ENCODE peak calls at places on chromosomes 2 and 18, in eight cellular contexts. R is tibial artery, O is right lobe of liver, Q is IMR-90, C is WERI-Rb-1, G is stomach, M is kidney, D is lung. N is an unnamed sample. For H3K9me3, the result is how much of the 10 kb centered on the place peaks cover.

GRCh38 chr18:2847341-2848144 is 737 bp downstream of the EMILIN2 start:
- DNase-seq in R (peak), O (no peak), Q (no peak), C (peak), G (no peak), M (no peak), D (no peak), N (peak)

GRCh38 chr2:136422512-136422911 is 304.6 kb upstream of the CXCR4 start:
- DNase-seq in R (no peak), O (no peak), Q (no peak), C (no peak), G (no peak), M (no peak), D (no peak), N (no peak)

GRCh38 chr2:121539722-121540469 is 9.2 kb downstream of the RNU4ATAC start:
- DNase-seq in R (no peak), O (no peak), Q (peak), C (no peak), G (no peak), M (no peak), D (no peak), N (no peak)

GRCh38 chr2:156219491-156220100 is 112.9 kb downstream of the NR4A2 start:
- DNase-seq in R (no peak), O (no peak), Q (no peak), C (no peak), G (no peak), M (no peak), D (no peak), N (no peak)

GRCh38 chr2:88673363-88673762 is 18.1 kb upstream of the RPIA start:
- DNase-seq in R (no peak), O (no peak), Q (no peak), C (no peak), G (no peak), M (no peak), D (no peak), N (no peak)

GRCh38 chr18:51235011-51235789 is 37.7 kb upstream of the MEX3C start:
- DNase-seq in R (no peak), O (no peak), Q (no peak), C (no peak), G (no peak), M (no peak), D (no peak), N (no peak)

GRCh38 chr2:9655441-9656269 is 24.9 kb upstream of the YWHAQ start:
- DNase-seq in R (no peak), O (no peak), Q (peak), C (no peak), G (no peak), M (no peak), D (no peak), N (no peak)

GRCh38 chr2:225104971-225105370 is 62.7 kb upstream of the DOCK10 start:
- DNase-seq in R (no peak), O (no peak), Q (no peak), C (no peak), G (no peak), M (no peak), D (no peak), N (no peak)

GRCh38 chr2:184599054-184599874 is 935 bp downstream of the ZNF804A start:
- DNase-seq in R (no peak), O (no peak), Q (peak), C (no peak), G (no peak), M (no peak), D (no peak), N (no peak)

GRCh38 chr18:78619854-78620253 is 359.8 kb upstream of the SALL3 start:
- DNase-seq in R (no peak), O (no peak), Q (no peak), C (peak), G (no peak), M (no peak), D (no peak), N (no peak)

GRCh38 chr2:173355132-173355865 is 627 bp downstream of the CDCA7 start:
- DNase-seq in R (no peak), O (peak), Q (peak), C (peak), G (peak), M (peak), D (no peak), N (no peak)

GRCh38 chr2:69164379-69164778 is 151.4 kb downstream of the ANTXR1 start:
- DNase-seq in R (no peak), O (no peak), Q (peak), C (peak), G (no peak), M (no peak), D (no peak), N (no peak)

GRCh38 chr18:31248783-31249521 is 69.0 kb upstream of the DSG1 start:
- DNase-seq in R (no peak), O (no peak), Q (peak), C (no peak), G (no peak), M (no peak), D (no peak), N (no peak)

GRCh38 chr2:80719607-80720006 is 415.1 kb upstream of the LRRTM1 start:
- DNase-seq in R (no peak), O (no peak), Q (no peak), C (no peak), G (no peak), M (no peak), D (no peak), N (no peak)

GRCh38 chr18:47970664-47971523 is 40.4 kb upstream of the SMAD2 start:
- DNase-seq in R (no peak), O (no peak), Q (no peak), C (no peak), G (no peak), M (no peak), D (no peak), N (no peak)

GRCh38 chr2:140737006-140737405 is 1393.8 kb downstream of the LRP1B start:
- DNase-seq in R (no peak), O (no peak), Q (no peak), C (no peak), G (no peak), M (no peak), D (no peak), N (no peak)

GRCh38 chr18:33440384-33441043 is at the start of gene CCDC178:
- DNase-seq in R (peak), O (no peak), Q (peak), C (peak), G (peak), M (peak), D (peak), N (no peak)

GRCh38 chr18:32049393-32050161 is 31.0 kb downstream of the RNF125 start:
- DNase-seq in R (peak), O (peak), Q (no peak), C (no peak), G (peak), M (no peak), D (peak), N (peak)

GRCh38 chr2:45786030-45786830 is 134.8 kb downstream of the PRKCE start:
- DNase-seq in R (no peak), O (no peak), Q (no peak), C (no peak), G (no peak), M (no peak), D (no peak), N (no peak)

GRCh38 chr2:70946832-70947442 is 11.2 kb downstream of the ATP6V1B1 start:
- DNase-seq in R (peak), O (peak), Q (peak), C (peak), G (peak), M (no peak), D (no peak), N (peak)

GRCh38 chr2:217900010-217900779 is 102.6 kb downstream of the TNS1 start:
- DNase-seq in R (peak), O (no peak), Q (no peak), C (no peak), G (no peak), M (no peak), D (peak), N (no peak)

GRCh38 chr2:67137699-67138098 is 259.4 kb upstream of the ETAA1 start:
- DNase-seq in R (no peak), O (no peak), Q (no peak), C (no peak), G (no peak), M (no peak), D (no peak), N (no peak)

GRCh38 chr18:28281400-28281799 is 104.5 kb upstream of the CDH2 start:
- DNase-seq in R (no peak), O (no peak), Q (no peak), C (no peak), G (no peak), M (no peak), D (no peak), N (no peak)

GRCh38 chr2:96967436-96967835 is 18.9 kb downstream of the FAM178B start:
- DNase-seq in R (no peak), O (no peak), Q (no peak), C (no peak), G (no peak), M (no peak), D (no peak), N (no peak)

GRCh38 chr18:28541276-28541930 is 364.5 kb upstream of the CDH2 start:
- DNase-seq in R (no peak), O (no peak), Q (no peak), C (no peak), G (no peak), M (no peak), D (no peak), N (no peak)

GRCh38 chr2:100012575-100012974 is 129.8 kb downstream of the AFF3 start:
- DNase-seq in R (no peak), O (no peak), Q (peak), C (no peak), G (no peak), M (no peak), D (no peak), N (no peak)

GRCh38 chr2:210094787-210095186 is 76.4 kb downstream of the KANSL1L start:
- DNase-seq in R (no peak), O (no peak), Q (no peak), C (no peak), G (no peak), M (no peak), D (no peak), N (no peak)

GRCh38 chr2:48483506-48483905 is 46.4 kb upstream of the STON1 start:
- DNase-seq in R (no peak), O (no peak), Q (peak), C (no peak), G (no peak), M (no peak), D (no peak), N (no peak)

GRCh38 chr2:55838653-55839052 is 84.9 kb downstream of the EFEMP1 start:
- DNase-seq in R (no peak), O (no peak), Q (no peak), C (no peak), G (no peak), M (no peak), D (no peak), N (no peak)

GRCh38 chr2:55842009-55842408 is 81.6 kb downstream of the EFEMP1 start:
- DNase-seq in R (no peak), O (no peak), Q (peak), C (no peak), G (no peak), M (no peak), D (no peak), N (no peak)

GRCh38 chr2:55843096-55843991 is 80.2 kb downstream of the EFEMP1 start:
- DNase-seq in R (no peak), O (no peak), Q (peak), C (no peak), G (peak), M (no peak), D (peak), N (no peak)

GRCh38 chr2:55839182-55839819 is 84.3 kb downstream of the EFEMP1 start:
- DNase-seq in R (no peak), O (no peak), Q (peak), C (no peak), G (peak), M (no peak), D (peak), N (no peak)

GRCh38 chr2:55840460-55840859 is 83.1 kb downstream of the EFEMP1 start:
- DNase-seq in R (no peak), O (no peak), Q (no peak), C (no peak), G (no peak), M (no peak), D (no peak), N (no peak)
- TF ChIP-seq CTCF in R (no peak), O (no peak), Q (no peak), C (no peak), G (no peak), M (no peak), D (no peak), N (no peak)

DNA sequence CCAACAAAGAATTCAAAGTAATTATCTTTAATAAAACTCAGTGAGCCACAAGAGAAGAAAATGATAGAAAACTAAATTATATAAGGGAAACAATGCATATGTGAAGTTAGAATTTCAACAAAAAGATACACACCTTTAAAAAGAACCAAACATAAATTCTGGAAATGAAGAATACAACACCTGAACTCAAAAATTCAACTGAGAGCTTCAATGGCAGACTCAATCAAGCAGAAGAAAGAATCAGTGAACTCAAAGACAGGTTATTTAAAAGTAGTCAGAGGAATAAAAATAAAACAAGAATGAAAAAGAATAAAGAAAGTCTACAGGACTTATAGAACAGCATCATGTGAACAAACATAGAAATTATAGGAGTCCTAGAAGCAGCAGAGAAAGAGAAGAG is 73.4 kb downstream of the L3MBTL4 start:
- DNase-seq in R (no peak), O (no peak), Q (no peak), C (no peak), G (no peak), M (no peak), D (no peak), N (no peak)
- H3K9me3 ChIP-seq in R (under half), O (under half), Q (under half), C (under half), G (under half), M (under half), D (under half), N (under half)

DNA sequence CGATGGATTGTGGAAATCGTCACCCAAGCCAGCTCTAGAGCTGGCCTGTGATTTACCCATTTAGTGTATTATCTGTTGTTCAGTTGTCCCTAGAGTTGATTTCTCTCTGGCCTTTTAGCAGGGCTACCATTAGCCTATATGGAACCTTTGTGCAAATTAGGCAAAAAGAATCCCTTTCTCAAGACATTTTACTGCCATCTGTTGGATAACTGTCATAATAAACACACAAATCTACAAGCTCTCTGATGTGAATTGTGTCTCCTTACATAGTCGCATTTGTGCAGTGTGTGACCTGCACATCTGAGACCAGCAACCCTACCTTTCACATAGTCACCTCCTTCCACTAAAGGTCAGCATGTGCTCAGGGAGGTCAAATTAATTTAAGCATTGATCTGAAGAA is 34.0 kb downstream of the LOXHD1 start:
- DNase-seq in R (no peak), O (no peak), Q (peak), C (no peak), G (no peak), M (no peak), D (no peak), N (no peak)
- TF ChIP-seq CTCF in R (no peak), O (no peak), Q (peak), C (peak), G (no peak), M (no peak), D (no peak), N (peak)

GRCh38 chr2:236262238-236262637 is 2.0 kb downstream of the ASB18 start:
- DNase-seq in R (no peak), O (no peak), Q (no peak), C (no peak), G (no peak), M (no peak), D (no peak), N (no peak)

GRCh38 chr2:236265675-236266074 is 1.5 kb upstream of the ASB18 start:
- DNase-seq in R (no peak), O (no peak), Q (no peak), C (no peak), G (no peak), M (no peak), D (no peak), N (no peak)

GRCh38 chr2:236259371-236259770 is 4.8 kb downstream of the ASB18 start:
- DNase-seq in R (no peak), O (no peak), Q (no peak), C (no peak), G (no peak), M (no peak), D (no peak), N (no peak)

GRCh38 chr2:236261452-236261851 is 2.8 kb downstream of the ASB18 start:
- DNase-seq in R (no peak), O (no peak), Q (no peak), C (no peak), G (no peak), M (no peak), D (no peak), N (no peak)

DNA sequence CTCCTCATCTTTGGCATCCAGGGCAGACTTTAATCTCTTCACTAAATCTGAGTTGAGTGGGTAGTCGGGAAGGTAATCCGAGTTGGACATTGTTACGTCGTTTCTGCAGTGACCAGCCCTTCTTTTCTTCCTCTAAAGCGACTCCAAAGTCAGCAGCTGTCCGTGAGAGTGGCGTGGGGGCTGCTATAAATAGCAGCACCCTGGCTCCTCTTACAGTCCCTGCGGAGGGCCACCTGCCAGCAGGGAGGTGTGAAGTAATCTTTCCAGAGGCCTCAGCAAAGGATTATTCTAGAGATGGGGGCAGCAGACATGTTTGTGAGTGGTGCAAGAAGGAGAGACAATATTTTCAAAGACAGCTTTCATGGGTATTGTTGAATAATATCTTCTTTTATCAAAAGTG is at the start of gene ASB18:
- DNase-seq in R (no peak), O (no peak), Q (no peak), C (peak), G (no peak), M (no peak), D (no peak), N (no peak)
- H3K9me3 ChIP-seq in R (under half), O (under half), Q (under half), C (under half), G (under half), M (under half), D (under half), N (under half)

GRCh38 chr2:112253261-112253807 is 1.5 kb downstream of the ZC3H8 start:
- DNase-seq in R (no peak), O (no peak), Q (no peak), C (no peak), G (no peak), M (no peak), D (no peak), N (no peak)
- TF ChIP-seq CTCF in R (no peak), O (no peak), Q (no peak), C (no peak), G (no peak), M (no peak), D (no peak), N (no peak)

DNA sequence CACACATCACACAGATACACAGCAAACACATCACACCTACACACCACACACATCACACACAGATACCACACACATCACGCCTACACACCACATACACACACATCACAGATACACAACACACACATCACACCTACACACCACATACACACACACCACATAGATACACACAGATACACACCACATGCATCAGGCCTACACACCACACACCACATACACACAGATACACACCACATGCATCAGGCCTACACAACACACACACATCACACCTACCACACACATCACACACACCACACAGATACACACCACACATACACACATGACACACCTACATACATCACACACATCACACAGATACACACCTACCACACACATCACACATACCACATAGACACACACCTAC is 158.8 kb downstream of the NDUFA10 start:
- DNase-seq in R (no peak), O (no peak), Q (no peak), C (no peak), G (no peak), M (no peak), D (no peak), N (no peak)
- H3K9me3 ChIP-seq in R (under half), O (under half), Q (under half), C (under half), G (under half), M (under half), D (under half), N (under half)

GRCh38 chr2:148299616-148300015 is 278.7 kb downstream of the MBD5 start:
- DNase-seq in R (no peak), O (no peak), Q (peak), C (no peak), G (no peak), M (no peak), D (no peak), N (no peak)
- TF ChIP-seq CTCF in R (no peak), O (no peak), Q (no peak), C (no peak), G (no peak), M (no peak), D (no peak), N (no peak)

GRCh38 chr2:190136825-190137224 is 74.3 kb upstream of the MSTN start:
- DNase-seq in R (no peak), O (no peak), Q (no peak), C (no peak), G (no peak), M (no peak), D (no peak), N (no peak)
- H3K9me3 ChIP-seq in R (under half), O (under half), Q (under half), C (under half), G (under half), M (under half), D (under half), N (under half)

DNA sequence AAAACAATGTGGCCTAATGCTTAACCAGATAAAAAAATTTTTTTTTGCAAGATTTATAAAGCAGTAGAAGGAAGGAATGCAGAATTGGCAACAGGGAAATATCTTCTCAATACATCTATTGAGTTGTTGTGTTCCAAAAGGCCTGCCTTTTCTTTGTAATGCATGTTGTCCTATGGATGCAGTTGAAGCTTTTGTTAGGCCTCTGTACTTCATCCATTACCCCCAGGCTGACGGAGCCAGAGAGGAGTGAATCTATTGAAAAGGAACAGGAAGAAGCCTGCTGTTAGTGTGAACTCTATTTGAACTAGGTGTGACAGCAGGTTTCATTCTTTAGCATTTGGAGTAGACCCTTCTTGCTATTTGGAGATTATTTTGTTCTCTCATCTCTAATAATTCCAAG is 56.5 kb downstream of the MTX2 start:
- DNase-seq in R (no peak), O (no peak), Q (no peak), C (no peak), G (no peak), M (no peak), D (no peak), N (no peak)
- TF ChIP-seq CTCF in R (no peak), O (no peak), Q (no peak), C (no peak), G (no peak), M (no peak), D (no peak), N (no peak)

N was measured in CD4-positive, alpha-beta T cell.